ENCODE peak calls at places on chromosomes 7 and 10, in four cellular contexts. M, C, P and J are unnamed samples.

GRCh38 chr7:43470110-43470509 is 112.8 kb upstream of the STK17A start:
- DNase-seq in M (no peak), P (no peak), C (no peak), J (no peak)

GRCh38 chr7:8143151-8143874 is 118.7 kb downstream of the ICA1 start:
- DNase-seq in C (no peak), M (no peak), P (no peak), J (no peak)

GRCh38 chr7:105336009-105336408 is 52.7 kb downstream of the SRPK2 start:
- DNase-seq in P (no peak), C (peak), M (no peak), J (no peak)

GRCh38 chr7:36264917-36265292 is 111.9 kb downstream of the EEPD1 start:
- DNase-seq in C (no peak), P (no peak), M (no peak), J (no peak)

GRCh38 chr10:72260588-72261322 is 13.0 kb upstream of the DDIT4 start:
- DNase-seq in M (peak), P (peak), C (peak), J (peak)

GRCh38 chr10:2037966-2038493 is 300.7 kb upstream of the ADARB2 start:
- DNase-seq in C (no peak), M (no peak), P (no peak), J (no peak)

GRCh38 chr7:116776610-116777289 is 85.6 kb upstream of the CAPZA2 start:
- DNase-seq in C (peak), P (peak), M (no peak), J (no peak)

GRCh38 chr7:131145770-131146169 is 181.9 kb upstream of the MKLN1 start:
- DNase-seq in P (no peak), M (no peak), C (no peak), J (no peak)

GRCh38 chr7:158252837-158253669 is 334.6 kb downstream of the PTPRN2 start:
- DNase-seq in P (no peak), M (no peak), C (no peak), J (peak)

GRCh38 chr7:69780377-69780776 is 182.1 kb downstream of the AUTS2 start:
- DNase-seq in M (no peak), P (no peak), C (peak), J (no peak)

GRCh38 chr10:62393237-62393636 is 19.1 kb downstream of the ZNF365 start:
- DNase-seq in M (no peak), C (no peak), P (no peak), J (no peak)

GRCh38 chr7:50088463-50089129 is 4.5 kb downstream of the ZPBP start:
- DNase-seq in P (no peak), C (no peak), M (no peak), J (no peak)

GRCh38 chr10:75127481-75127880 is 16.0 kb downstream of the SAMD8 start:
- DNase-seq in M (no peak), P (no peak), C (no peak), J (no peak)

GRCh38 chr10:6729967-6730366 is 149.9 kb upstream of the PRKCQ start:
- DNase-seq in M (no peak), P (peak), C (no peak), J (no peak)

GRCh38 chr7:17408245-17408903 is 109.9 kb downstream of the AHR start:
- DNase-seq in M (no peak), P (peak), C (peak), J (peak)

GRCh38 chr10:69498711-69499471 is 47.6 kb downstream of the TSPAN15 start:
- DNase-seq in P (no peak), C (no peak), M (no peak), J (no peak)

GRCh38 chr10:12214763-12215218 is 18.8 kb downstream of the CDC123 start:
- DNase-seq in C (no peak), P (peak), M (no peak), J (no peak)

GRCh38 chr7:22832422-22832821 is 9.8 kb upstream of the TOMM7 start:
- DNase-seq in C (no peak), M (no peak), P (no peak), J (no peak)

GRCh38 chr10:131431978-131432690 is 120.6 kb upstream of the TCERG1L start:
- DNase-seq in C (no peak), P (no peak), M (no peak), J (no peak)

GRCh38 chr10:103986360-103986759 is 19.4 kb downstream of the SLK start:
- DNase-seq in C (no peak), M (no peak), P (no peak), J (no peak)

GRCh38 chr10:17344206-17344605 is 110.2 kb downstream of the ST8SIA6 start:
- DNase-seq in P (no peak), C (no peak), M (no peak), J (no peak)

GRCh38 chr7:138000081-138000701 is 1.7 kb downstream of the CREB3L2 start:
- DNase-seq in M (peak), P (peak), C (no peak), J (peak)

GRCh38 chr7:151424799-151425198 is 15.0 kb upstream of the WDR86 start:
- DNase-seq in M (no peak), P (no peak), C (no peak), J (no peak)

GRCh38 chr7:149354119-149354518 is 92.1 kb downstream of the ZNF783 start:
- DNase-seq in C (no peak), M (no peak), P (no peak), J (no peak)

GRCh38 chr10:72043016-72043834 is 45.1 kb downstream of the SPOCK2 start:
- DNase-seq in C (no peak), P (no peak), M (no peak), J (no peak)

GRCh38 chr10:126350216-126350992 is 37.9 kb downstream of the ADAM12 start:
- DNase-seq in M (no peak), C (peak), P (peak), J (peak)

GRCh38 chr7:11557627-11558026 is 274.4 kb downstream of the THSD7A start:
- DNase-seq in C (peak), P (peak), M (no peak), J (no peak)

GRCh38 chr7:121562274-121562673 is 166.2 kb upstream of the FAM3C start:
- DNase-seq in C (no peak), P (no peak), M (no peak), J (no peak)

GRCh38 chr7:138208010-138208634 is 131.9 kb downstream of the AKR1D1 start:
- DNase-seq in P (no peak), C (no peak), M (no peak), J (no peak)

GRCh38 chr10:58590924-58591323 is 78.3 kb downstream of the BICC1 start:
- DNase-seq in P (no peak), C (no peak), M (no peak), J (no peak)
- H3K27ac ChIP-seq in P (no peak), C (no peak), M (peak), J (no peak)

GRCh38 chr7:94335586-94335985 is 59.1 kb upstream of the COL1A2 start:
- DNase-seq in C (peak), P (no peak), M (no peak), J (no peak)

GRCh38 chr7:94333810-94334209 is 60.9 kb upstream of the COL1A2 start:
- DNase-seq in P (no peak), C (no peak), M (no peak), J (no peak)

GRCh38 chr7:94336009-94336408 is 58.7 kb upstream of the COL1A2 start:
- DNase-seq in P (no peak), C (no peak), M (no peak), J (no peak)

GRCh38 chr7:94330474-94331027 is 64.1 kb upstream of the COL1A2 start:
- DNase-seq in C (no peak), P (no peak), M (no peak), J (no peak)

DNA sequence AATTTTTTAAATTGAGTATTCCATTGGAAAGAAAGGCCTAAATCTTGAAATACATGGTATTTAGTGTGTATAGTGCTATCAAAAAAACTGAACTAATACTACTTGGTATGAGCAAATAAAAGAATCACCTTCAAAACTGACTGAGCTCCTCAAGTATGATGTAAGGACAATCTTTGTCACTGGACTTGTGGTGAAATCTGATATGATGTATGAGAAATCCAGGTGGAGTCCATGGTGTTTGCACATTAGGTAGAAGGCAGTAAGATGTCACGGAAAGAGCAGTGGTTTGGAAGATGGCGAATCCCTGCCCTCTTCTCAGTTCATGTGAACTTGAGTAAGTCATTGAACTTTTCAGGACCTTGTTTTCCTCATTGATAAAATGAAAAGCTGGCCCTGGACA is 62.1 kb upstream of the COL1A2 start:
- DNase-seq in P (no peak), M (no peak), C (no peak), J (no peak)
- H3K27ac ChIP-seq in P (no peak), M (no peak), C (no peak), J (no peak)

GRCh38 chr7:96636979-96637378 is 72.7 kb downstream of the SEM1 start:
- DNase-seq in M (no peak), C (no peak), P (no peak), J (no peak)
- H3K27ac ChIP-seq in M (peak), C (no peak), P (no peak), J (no peak)

GRCh38 chr10:78954701-78955100 is 114.1 kb upstream of the ZMIZ1 start:
- DNase-seq in P (no peak), C (no peak), M (no peak), J (no peak)
- H3K27ac ChIP-seq in P (no peak), C (no peak), M (no peak), J (no peak)

GRCh38 chr7:118078015-118078414 is 105.9 kb upstream of the LSM8 start:
- DNase-seq in M (no peak), P (no peak), C (no peak), J (no peak)
- H3K27ac ChIP-seq in M (no peak), P (no peak), C (no peak), J (no peak)